ENCODE peak calls at places on chromosomes 1 and 21, in four cellular contexts. One of them, this sample, is unnamed.

GRCh38 chr1:85467929-85468540 is 3.1 kb upstream of the DDAH1 start:
- DNase-seq in transverse colon: no peak
- DNase-seq in HepG2: no peak
- DNase-seq in spleen: no peak
- DNase-seq in this sample: no peak

GRCh38 chr1:230495891-230496385 is 69.8 kb upstream of the PGBD5 start:
- DNase-seq in transverse colon: no peak
- DNase-seq in HepG2: no peak
- DNase-seq in spleen: no peak
- DNase-seq in this sample: no peak

GRCh38 chr1:208985231-208985630 is 598.3 kb upstream of the CAMK1G start:
- DNase-seq in transverse colon: no peak
- DNase-seq in HepG2: no peak
- DNase-seq in spleen: no peak
- DNase-seq in this sample: no peak

GRCh38 chr1:18828224-18828623 is 31.2 kb downstream of the TAS1R2 start:
- DNase-seq in transverse colon: no peak
- DNase-seq in HepG2: no peak
- DNase-seq in spleen: no peak
- DNase-seq in this sample: no peak

GRCh38 chr1:85465099-85465790 is at the start of gene DDAH1:
- DNase-seq in transverse colon: peak; percentile 71
- DNase-seq in HepG2: peak; percentile 29
- DNase-seq in spleen: peak; percentile 78
- DNase-seq in this sample: no peak

GRCh38 chr1:206050655-206051235 is 2.2 kb upstream of the RHEX start:
- DNase-seq in transverse colon: peak; percentile 71
- DNase-seq in HepG2: no peak
- DNase-seq in spleen: peak; percentile 90
- DNase-seq in this sample: no peak

GRCh38 chr1:156475568-156476500 is 24.7 kb downstream of the MEF2D start:
- DNase-seq in transverse colon: peak; percentile 81
- DNase-seq in HepG2: peak; percentile 34
- DNase-seq in spleen: peak; percentile 67
- DNase-seq in this sample: peak; percentile 94

GRCh38 chr1:197469620-197470210 is 201.7 kb downstream of the CRB1 start:
- DNase-seq in transverse colon: no peak
- DNase-seq in HepG2: no peak
- DNase-seq in spleen: no peak
- DNase-seq in this sample: no peak

GRCh38 chr1:237684236-237684635 is 206.5 kb downstream of the ZP4 start:
- DNase-seq in transverse colon: no peak
- DNase-seq in HepG2: no peak
- DNase-seq in spleen: no peak
- DNase-seq in this sample: no peak

GRCh38 chr1:94679336-94680007 is 137.9 kb upstream of the F3 start:
- DNase-seq in transverse colon: no peak
- DNase-seq in HepG2: no peak
- DNase-seq in spleen: no peak
- DNase-seq in this sample: no peak

GRCh38 chr1:109040627-109041613 is 982 bp downstream of the WDR47 start:
- DNase-seq in transverse colon: peak; percentile 21
- DNase-seq in HepG2: no peak
- DNase-seq in spleen: peak; percentile 90
- DNase-seq in this sample: no peak

GRCh38 chr1:8727809-8728213 is 89.6 kb downstream of the RERE start:
- DNase-seq in transverse colon: no peak
- DNase-seq in HepG2: no peak
- DNase-seq in spleen: no peak
- DNase-seq in this sample: no peak

GRCh38 chr21:44079446-44079845 is 27.8 kb upstream of the PWP2 start:
- DNase-seq in transverse colon: no peak
- DNase-seq in HepG2: no peak
- DNase-seq in spleen: no peak
- DNase-seq in this sample: no peak

GRCh38 chr1:205283270-205284147 is 38.0 kb downstream of the NUAK2 start:
- DNase-seq in transverse colon: no peak
- DNase-seq in HepG2: no peak
- DNase-seq in spleen: no peak
- DNase-seq in this sample: no peak

GRCh38 chr1:183600136-183600535 is 9.9 kb upstream of the NCF2 start:
- DNase-seq in transverse colon: no peak
- DNase-seq in HepG2: no peak
- DNase-seq in spleen: no peak
- DNase-seq in this sample: no peak

GRCh38 chr1:56688522-56689026 is 43.5 kb downstream of the PRKAA2 start:
- DNase-seq in transverse colon: no peak
- DNase-seq in HepG2: peak; percentile 96
- DNase-seq in spleen: no peak
- DNase-seq in this sample: no peak

GRCh38 chr1:2540816-2541492 is 10.9 kb upstream of the HES5 start:
- DNase-seq in transverse colon: no peak
- DNase-seq in HepG2: no peak
- DNase-seq in spleen: no peak
- DNase-seq in this sample: no peak

GRCh38 chr1:226100436-226101347 is 38.2 kb downstream of the H3-3A start:
- DNase-seq in transverse colon: peak; percentile 55
- DNase-seq in HepG2: no peak
- DNase-seq in spleen: peak; percentile 73
- DNase-seq in this sample: no peak

GRCh38 chr1:110040548-110040947 is 6.1 kb downstream of the STRIP1 start:
- DNase-seq in transverse colon: no peak
- DNase-seq in HepG2: no peak
- DNase-seq in spleen: peak; percentile 44
- DNase-seq in this sample: no peak

GRCh38 chr1:204152310-204153044 is 633 bp upstream of the ETNK2 start:
- DNase-seq in transverse colon: no peak
- DNase-seq in HepG2: no peak
- DNase-seq in spleen: no peak
- DNase-seq in this sample: no peak

GRCh38 chr1:115492880-115493279 is 148.9 kb upstream of the VANGL1 start:
- DNase-seq in transverse colon: no peak
- DNase-seq in HepG2: no peak
- DNase-seq in spleen: no peak
- DNase-seq in this sample: no peak

GRCh38 chr1:64186898-64187280 is 16.5 kb upstream of the UBE2U start:
- DNase-seq in transverse colon: no peak
- DNase-seq in HepG2: no peak
- DNase-seq in spleen: no peak
- DNase-seq in this sample: no peak

GRCh38 chr1:5744911-5745431 is 247.3 kb downstream of the NPHP4 start:
- DNase-seq in transverse colon: no peak
- DNase-seq in HepG2: no peak
- DNase-seq in spleen: peak; percentile 69
- DNase-seq in this sample: no peak

GRCh38 chr1:24591781-24592180 is 35.9 kb downstream of the NCMAP start:
- DNase-seq in transverse colon: no peak
- DNase-seq in HepG2: no peak
- DNase-seq in spleen: peak; percentile 83
- DNase-seq in this sample: no peak

GRCh38 chr1:234853906-234854647 is 244.1 kb upstream of the IRF2BP2 start:
- DNase-seq in transverse colon: no peak
- DNase-seq in HepG2: no peak
- DNase-seq in spleen: no peak
- DNase-seq in this sample: no peak

GRCh38 chr1:243841507-243841906 is 8.5 kb downstream of the AKT3 start:
- DNase-seq in transverse colon: no peak
- DNase-seq in HepG2: no peak
- DNase-seq in spleen: no peak
- DNase-seq in this sample: no peak

GRCh38 chr1:229253170-229253974 is 17.5 kb upstream of the RAB4A start:
- DNase-seq in transverse colon: peak; percentile 18
- DNase-seq in HepG2: peak; percentile 75
- DNase-seq in spleen: no peak
- DNase-seq in this sample: no peak

GRCh38 chr1:222171005-222171404 is 376.9 kb downstream of the HHIPL2 start:
- DNase-seq in transverse colon: no peak
- DNase-seq in HepG2: peak; percentile 5
- DNase-seq in spleen: no peak
- DNase-seq in this sample: no peak

GRCh38 chr1:81695741-81696140 is 105.0 kb upstream of the ADGRL2 start:
- DNase-seq in transverse colon: no peak
- DNase-seq in HepG2: no peak
- DNase-seq in spleen: no peak
- DNase-seq in this sample: no peak

GRCh38 chr1:223031690-223032601 is 111.1 kb downstream of the TLR5 start:
- DNase-seq in transverse colon: no peak
- DNase-seq in HepG2: no peak
- DNase-seq in spleen: no peak
- DNase-seq in this sample: peak; percentile 85

GRCh38 chr21:43300496-43301423 is 126.2 kb downstream of the SIK1 start:
- DNase-seq in transverse colon: no peak
- DNase-seq in HepG2: no peak
- DNase-seq in spleen: peak; percentile 70
- DNase-seq in this sample: no peak

GRCh38 chr1:151565500-151566189 is 25.5 kb downstream of the TUFT1 start:
- DNase-seq in transverse colon: no peak
- DNase-seq in HepG2: peak; percentile 64
- DNase-seq in spleen: no peak
- DNase-seq in this sample: no peak

GRCh38 chr21:42474043-42474831 is 21.8 kb downstream of the RSPH1 start:
- DNase-seq in transverse colon: peak; percentile 94
- DNase-seq in HepG2: peak; percentile 41
- DNase-seq in spleen: no peak
- DNase-seq in this sample: no peak

GRCh38 chr1:239815074-239815473 is 276.6 kb upstream of the FMN2 start:
- DNase-seq in transverse colon: no peak
- DNase-seq in HepG2: no peak
- DNase-seq in spleen: no peak
- DNase-seq in this sample: no peak

GRCh38 chr1:239817801-239818200 is 273.9 kb upstream of the FMN2 start:
- DNase-seq in transverse colon: no peak
- DNase-seq in HepG2: no peak
- DNase-seq in spleen: no peak
- DNase-seq in this sample: no peak

GRCh38 chr1:239816090-239816812 is 275.4 kb upstream of the FMN2 start:
- DNase-seq in transverse colon: peak; percentile 25
- DNase-seq in HepG2: peak; percentile 23
- DNase-seq in spleen: peak; percentile 78
- DNase-seq in this sample: no peak

GRCh38 chr1:239819756-239820155 is 271.9 kb upstream of the FMN2 start:
- DNase-seq in transverse colon: no peak
- DNase-seq in HepG2: no peak
- DNase-seq in spleen: no peak
- DNase-seq in this sample: no peak

GRCh38 chr1:239819075-239819474 is 272.6 kb upstream of the FMN2 start:
- DNase-seq in transverse colon: no peak
- DNase-seq in HepG2: no peak
- DNase-seq in spleen: no peak
- DNase-seq in this sample: no peak
- H3K27ac ChIP-seq in transverse colon: no peak overlapping the region
- H3K27ac ChIP-seq in HepG2: no peak overlapping the region
- H3K27ac ChIP-seq in spleen: no peak overlapping the region
- H3K27ac ChIP-seq in this sample: no peak overlapping the region

DNA sequence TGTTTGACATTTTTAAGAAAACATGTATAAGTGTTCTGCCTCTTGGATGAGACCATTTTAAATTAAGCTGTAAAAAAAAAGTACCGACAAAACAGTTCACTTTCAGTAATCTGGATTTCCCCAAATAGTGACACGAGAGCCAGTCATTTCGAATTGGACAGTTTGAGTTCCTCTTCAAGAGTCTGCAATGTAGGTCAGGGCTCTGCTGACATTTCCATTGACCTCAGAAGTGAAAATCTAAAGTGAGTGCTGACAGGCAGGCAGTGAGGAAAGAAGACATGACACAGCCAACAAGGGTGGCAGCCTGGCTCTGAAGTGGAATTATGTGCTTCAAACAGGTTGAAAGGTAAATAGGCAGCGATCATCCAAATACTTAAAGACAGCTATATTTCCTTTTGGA is at the start of gene IL23R:
- DNase-seq in transverse colon: no peak
- DNase-seq in HepG2: no peak
- DNase-seq in spleen: no peak
- DNase-seq in this sample: no peak
- TF ChIP-seq POLR2AphosphoS5 in transverse colon: no peak
- TF ChIP-seq POLR2AphosphoS5 in HepG2: no peak
- TF ChIP-seq POLR2AphosphoS5 in spleen: no peak
- TF ChIP-seq POLR2AphosphoS5 in this sample: no peak

GRCh38 chr1:49346767-49347349 is 570.2 kb upstream of the BEND5 start:
- DNase-seq in transverse colon: no peak
- DNase-seq in HepG2: no peak
- DNase-seq in spleen: no peak
- DNase-seq in this sample: no peak
- H3K27ac ChIP-seq in transverse colon: no peak overlapping the region
- H3K27ac ChIP-seq in HepG2: no peak overlapping the region
- H3K27ac ChIP-seq in spleen: no peak overlapping the region
- H3K27ac ChIP-seq in this sample: no peak overlapping the region

DNA sequence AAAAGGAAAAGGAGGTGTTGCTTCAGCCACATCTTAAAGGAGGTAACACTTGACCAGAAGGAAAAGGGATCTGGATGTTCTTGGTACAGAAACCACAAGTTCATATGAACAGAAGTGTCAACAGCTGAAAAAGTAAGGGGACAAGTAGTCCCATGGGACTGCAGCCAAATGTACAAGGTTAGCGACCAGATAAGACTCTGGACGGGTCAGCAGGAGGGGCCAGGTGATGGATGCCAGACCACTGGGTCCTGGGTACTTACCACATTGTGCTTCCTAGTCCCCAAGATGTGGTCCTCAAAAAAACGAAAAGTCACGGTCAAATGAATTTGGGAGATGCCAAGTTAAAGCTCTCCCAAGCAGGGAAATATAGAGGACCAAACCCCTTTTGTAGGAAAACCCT is 16.6 kb upstream of the BMP8A start:
- DNase-seq in transverse colon: no peak
- DNase-seq in HepG2: no peak
- DNase-seq in spleen: no peak
- DNase-seq in this sample: no peak
- TF ChIP-seq POLR2AphosphoS5 in transverse colon: no peak
- TF ChIP-seq POLR2AphosphoS5 in HepG2: no peak
- TF ChIP-seq POLR2AphosphoS5 in spleen: no peak
- TF ChIP-seq POLR2AphosphoS5 in this sample: no peak

GRCh38 chr21:29888437-29888836 is 51.4 kb downstream of the GRIK1 start:
- DNase-seq in transverse colon: no peak
- DNase-seq in HepG2: no peak
- DNase-seq in spleen: no peak
- DNase-seq in this sample: no peak

GRCh38 chr21:29896884-29897283 is 42.9 kb downstream of the GRIK1 start:
- DNase-seq in transverse colon: no peak
- DNase-seq in HepG2: no peak
- DNase-seq in spleen: no peak
- DNase-seq in this sample: no peak

GRCh38 chr21:29892379-29892778 is 47.4 kb downstream of the GRIK1 start:
- DNase-seq in transverse colon: no peak
- DNase-seq in HepG2: no peak
- DNase-seq in spleen: no peak
- DNase-seq in this sample: no peak

GRCh38 chr21:29893687-29894086 is 46.1 kb downstream of the GRIK1 start:
- DNase-seq in transverse colon: no peak
- DNase-seq in HepG2: no peak
- DNase-seq in spleen: no peak
- DNase-seq in this sample: no peak
- H3K27ac ChIP-seq in transverse colon: no peak overlapping the region
- H3K27ac ChIP-seq in HepG2: no peak overlapping the region
- H3K27ac ChIP-seq in spleen: no peak overlapping the region
- H3K27ac ChIP-seq in this sample: no peak overlapping the region

GRCh38 chr1:213385806-213386324 is 334.8 kb downstream of the RPS6KC1 start:
- DNase-seq in transverse colon: no peak
- DNase-seq in HepG2: peak; percentile 73
- DNase-seq in spleen: no peak
- DNase-seq in this sample: no peak
- TF ChIP-seq POLR2AphosphoS5 in transverse colon: no peak
- TF ChIP-seq POLR2AphosphoS5 in HepG2: peak; percentile 21
- TF ChIP-seq POLR2AphosphoS5 in spleen: no peak
- TF ChIP-seq POLR2AphosphoS5 in this sample: no peak

GRCh38 chr21:31173881-31174555 is 135.7 kb upstream of the KRTAP19-8 start:
- DNase-seq in transverse colon: no peak
- DNase-seq in HepG2: no peak
- DNase-seq in spleen: no peak
- DNase-seq in this sample: no peak
- H3K27ac ChIP-seq in transverse colon: peak overlapping the region; percentile 28
- H3K27ac ChIP-seq in HepG2: no peak overlapping the region
- H3K27ac ChIP-seq in spleen: peak overlapping the region; percentile 64
- H3K27ac ChIP-seq in this sample: peak overlapping the region; percentile 63